ENCODE peak calls at places on chromosome 1, in five cellular contexts. S, F, V, L and Z are unnamed samples.

GRCh38 chr1:193589597-193590040 is 403.2 kb upstream of the B3GALT2 start:
- DNase-seq in S (no peak), F (no peak), V (no peak), L (no peak), Z (peak; percentile 52)

GRCh38 chr1:40988280-40988679 is 8.8 kb downstream of the CTPS1 start:
- DNase-seq in S (no peak), F (no peak), V (no peak), L (no peak), Z (no peak)

GRCh38 chr1:12549106-12549459 is 68.9 kb downstream of the DHRS3 start:
- DNase-seq in S (no peak), F (no peak), V (peak; percentile 83), L (no peak), Z (peak; percentile 58)

GRCh38 chr1:234546890-234547788 is 62.8 kb downstream of the IRF2BP2 start:
- DNase-seq in S (no peak), F (no peak), V (no peak), L (no peak), Z (peak; percentile 78)

GRCh38 chr1:181255270-181255929 is 166.9 kb downstream of the IER5 start:
- DNase-seq in S (no peak), F (no peak), V (no peak), L (no peak), Z (peak; percentile 69)

GRCh38 chr1:165949335-165950130 is 122.1 kb downstream of the UCK2 start:
- DNase-seq in S (no peak), F (no peak), V (no peak), L (no peak), Z (no peak)

GRCh38 chr1:5620997-5621396 is 371.2 kb downstream of the NPHP4 start:
- DNase-seq in S (no peak), F (no peak), V (no peak), L (no peak), Z (no peak)

GRCh38 chr1:24236170-24237045 is 49.3 kb upstream of the IFNLR1 start:
- DNase-seq in S (peak; percentile 63), F (no peak), V (no peak), L (peak; percentile 43), Z (peak; percentile 61)

GRCh38 chr1:199780948-199781347 is 246.6 kb upstream of the NR5A2 start:
- DNase-seq in S (no peak), F (no peak), V (no peak), L (no peak), Z (peak; percentile 51)

GRCh38 chr1:94384485-94385353 is 33.5 kb upstream of the ABCD3 start:
- DNase-seq in S (peak; percentile 61), F (no peak), V (no peak), L (peak; percentile 51), Z (no peak)

DNA sequence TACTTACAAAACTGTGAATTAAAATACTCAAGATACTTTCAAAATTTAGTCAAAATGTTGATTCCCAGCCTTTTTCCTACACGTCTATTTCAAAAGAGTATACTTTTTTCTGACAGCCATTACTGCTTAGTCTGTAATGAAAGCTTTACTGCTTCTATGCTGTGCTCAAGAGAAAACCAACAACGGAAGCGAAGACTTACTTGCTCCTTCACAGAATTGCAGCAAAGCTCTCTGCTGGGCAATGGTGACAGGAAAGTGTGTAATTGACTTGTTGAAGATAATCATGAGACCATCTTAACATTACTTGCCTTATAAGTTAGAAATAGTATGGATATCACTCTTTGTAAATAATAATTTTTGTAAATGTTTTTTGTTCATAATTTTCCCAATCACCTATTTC is 1.7 kb upstream of the DYNLT5 start:
- DNase-seq in S (no peak), F (no peak), V (no peak), L (no peak), Z (no peak)
- H3K4me3 ChIP-seq in S (no peak overlapping the region), F (no peak overlapping the region), V (no peak overlapping the region), L (no peak overlapping the region), Z (no peak overlapping the region)

DNA sequence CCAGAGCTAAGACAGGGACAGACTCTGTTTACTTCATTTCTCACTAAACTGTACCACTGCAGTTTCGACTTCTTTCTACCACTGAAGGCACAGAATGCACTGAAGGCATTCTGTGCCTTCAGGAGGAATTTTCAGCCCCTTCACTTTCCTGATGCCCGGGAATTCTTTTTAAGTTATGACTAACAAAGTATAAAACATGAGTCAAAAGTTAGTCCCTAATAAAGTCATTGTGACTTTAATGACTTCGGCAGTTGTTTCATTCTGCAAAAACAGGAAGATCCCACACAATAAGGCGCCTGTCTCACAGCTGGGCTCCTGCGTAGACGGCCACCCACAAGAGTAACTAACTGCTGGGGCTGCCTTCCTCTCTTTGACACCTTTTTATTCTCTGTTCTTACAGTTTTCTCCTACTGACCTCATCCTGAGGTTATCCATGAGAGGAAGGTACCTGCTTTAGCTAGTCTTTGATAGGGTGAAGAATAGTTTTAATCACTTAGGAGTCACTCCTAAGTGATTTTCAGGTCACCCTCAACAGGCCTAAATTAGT is 183.9 kb upstream of the SGIP1 start:
- DNase-seq in S (no peak), F (no peak), V (no peak), L (peak; percentile 47), Z (no peak)
- H3K4me3 ChIP-seq in S (no peak overlapping the region), F (no peak overlapping the region), V (no peak overlapping the region), L (no peak overlapping the region), Z (no peak overlapping the region)

GRCh38 chr1:175600721-175601440 is 142.5 kb downstream of the TNR start:
- DNase-seq in S (no peak), F (no peak), V (no peak), L (no peak), Z (no peak)
- H3K4me3 ChIP-seq in S (no peak overlapping the region), F (no peak overlapping the region), V (no peak overlapping the region), L (no peak overlapping the region), Z (no peak overlapping the region)

GRCh38 chr1:200970771-200971427 is 52.6 kb downstream of the KIF21B start:
- DNase-seq in S (no peak), F (no peak), V (no peak), L (no peak), Z (no peak)

GRCh38 chr1:200972985-200973742 is 50.4 kb downstream of the KIF21B start:
- DNase-seq in S (no peak), F (peak; percentile 65), V (peak; percentile 61), L (no peak), Z (no peak)

GRCh38 chr1:200971428-200971903 is 52.0 kb downstream of the KIF21B start:
- DNase-seq in S (no peak), F (peak; percentile 66), V (no peak), L (no peak), Z (no peak)

GRCh38 chr1:200973937-200974657 is 49.4 kb downstream of the KIF21B start:
- DNase-seq in S (no peak), F (peak; percentile 56), V (peak; percentile 62), L (no peak), Z (no peak)

DNA sequence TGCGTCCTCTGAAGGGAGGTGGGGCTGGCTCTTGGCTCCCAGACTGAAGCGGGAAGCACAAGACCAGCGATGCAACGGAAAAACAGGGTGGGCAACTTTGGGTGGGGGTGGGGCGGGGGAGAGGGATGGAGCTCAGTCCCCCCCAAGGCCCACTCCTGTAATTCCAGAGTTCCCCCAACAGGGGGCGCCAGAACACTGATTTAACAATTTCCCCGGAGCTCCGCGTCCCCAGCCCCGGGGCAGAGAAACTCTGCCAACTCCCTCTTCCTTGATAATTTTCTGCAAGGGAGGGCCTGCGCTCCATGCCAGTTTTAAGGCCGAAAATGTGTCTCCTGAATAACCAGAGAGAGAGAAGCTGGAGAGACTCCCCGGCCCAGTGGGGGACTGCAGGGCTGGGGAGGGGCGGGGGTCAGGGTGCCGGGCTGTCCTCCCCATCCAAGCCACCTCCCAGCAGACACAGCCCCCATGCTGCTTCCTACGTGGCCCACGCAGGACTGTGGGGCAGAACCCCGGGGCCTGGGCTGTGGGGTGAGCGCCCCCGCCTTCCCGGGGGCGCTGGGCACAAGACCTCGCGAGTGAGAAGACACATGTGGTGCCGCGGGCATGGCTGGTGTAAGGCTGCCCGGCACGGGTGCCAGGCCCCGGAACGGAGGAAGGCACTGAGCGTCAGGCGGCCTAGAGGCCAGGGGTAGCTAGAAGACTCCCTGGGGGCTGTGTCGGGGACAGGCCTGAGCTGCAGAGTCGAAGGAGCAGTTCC is 51.4 kb downstream of the KIF21B start:
- DNase-seq in S (peak; percentile 66), F (peak; percentile 82), V (peak; percentile 91), L (peak; percentile 70), Z (peak; percentile 62)
- H3K4me3 ChIP-seq in S (no peak overlapping the region), F (no peak overlapping the region), V (no peak overlapping the region), L (no peak overlapping the region), Z (no peak overlapping the region)

DNA sequence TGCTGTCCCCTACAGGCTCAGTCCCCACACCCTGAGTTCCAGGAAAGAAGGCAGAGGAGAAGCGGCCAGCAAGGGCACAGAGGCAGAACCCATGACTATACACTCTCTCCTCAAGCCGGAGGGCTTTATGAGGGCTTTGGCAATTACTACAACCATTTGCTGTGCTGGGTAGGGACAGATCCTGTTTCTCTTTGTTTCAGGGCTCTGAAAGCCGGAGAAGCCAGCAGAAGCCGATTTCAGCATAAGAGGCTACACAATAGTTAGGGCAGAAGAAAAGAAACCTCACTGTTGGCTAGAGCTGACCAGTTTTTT is 13.9 kb downstream of the GPR3 start:
- DNase-seq in S (no peak), F (no peak), V (no peak), L (no peak), Z (no peak)
- H3K4me3 ChIP-seq in S (no peak overlapping the region), F (no peak overlapping the region), V (no peak overlapping the region), L (no peak overlapping the region), Z (no peak overlapping the region)

GRCh38 chr1:26127235-26128163 is 15.9 kb downstream of the PDIK1L start:
- DNase-seq in S (no peak), F (no peak), V (no peak), L (no peak), Z (no peak)
- H3K4me3 ChIP-seq in S (no peak overlapping the region), F (no peak overlapping the region), V (no peak overlapping the region), L (no peak overlapping the region), Z (no peak overlapping the region)

DNA sequence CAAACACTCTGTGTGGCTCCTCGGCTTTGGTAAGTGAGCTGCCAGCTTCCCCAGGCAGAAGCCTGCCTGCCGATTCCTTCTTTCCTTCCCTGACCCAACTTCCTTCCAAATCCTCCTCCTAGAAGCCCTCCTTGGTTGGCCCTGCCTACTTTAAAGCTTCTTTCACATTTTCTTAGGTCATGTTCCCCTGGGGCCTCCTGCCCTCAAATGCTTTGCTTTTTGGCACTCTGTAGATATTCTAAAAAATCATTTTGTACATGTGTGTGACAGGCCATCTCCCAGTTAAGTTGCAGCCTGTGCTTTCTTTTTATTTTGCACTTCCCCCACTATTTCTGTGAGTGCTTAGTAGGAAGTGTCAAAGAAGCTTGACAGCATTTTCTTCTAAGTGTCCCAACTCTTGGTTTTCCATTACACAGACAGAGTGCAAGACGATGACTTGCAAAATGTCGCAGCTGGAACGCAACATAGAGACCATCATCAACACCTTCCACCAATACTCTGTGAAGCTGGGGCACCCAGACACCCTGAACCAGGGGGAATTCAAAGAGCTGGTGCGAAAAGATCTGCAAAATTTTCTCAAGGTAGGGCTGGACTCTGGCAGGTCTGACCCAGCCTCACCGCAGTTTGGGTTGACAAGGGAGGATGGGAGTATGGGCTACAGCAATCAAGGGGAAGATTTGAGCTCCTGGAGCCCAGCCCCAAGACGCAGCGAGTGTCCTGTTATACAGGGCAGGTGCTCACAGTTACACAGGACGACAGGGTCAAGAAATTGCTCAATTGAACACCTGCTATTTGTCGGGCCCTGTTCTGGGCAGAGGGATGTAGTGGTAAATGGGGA is at the start of gene S100A9:
- DNase-seq in S (no peak), F (no peak), V (no peak), L (no peak), Z (no peak)
- H3K4me3 ChIP-seq in S (no peak within 1 kb of the TSS), F (peak within 1 kb of the TSS; percentile 9), V (no peak within 1 kb of the TSS), L (peak within 1 kb of the TSS; percentile 40), Z (no peak within 1 kb of the TSS)

DNA sequence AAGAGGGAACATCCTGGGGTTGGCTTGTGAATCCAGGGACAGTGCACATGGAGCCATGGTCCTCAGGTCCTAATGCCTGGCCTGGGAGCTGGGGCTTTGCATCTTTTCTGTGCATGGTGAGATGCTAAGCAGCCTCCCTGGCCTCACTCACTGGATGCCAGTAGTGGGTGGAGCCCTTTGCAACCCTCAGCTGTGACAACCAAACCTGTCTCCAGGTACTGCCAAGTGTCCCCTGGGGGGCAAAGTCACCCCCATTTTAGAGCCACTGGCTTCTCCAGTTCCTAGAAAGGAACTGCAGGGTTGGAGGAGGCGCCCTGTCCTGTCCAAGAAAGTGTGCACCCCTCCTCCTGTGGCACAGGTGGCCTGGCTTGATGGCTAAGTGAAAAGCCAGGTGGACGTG is 44.6 kb upstream of the GRIK3 start:
- DNase-seq in S (no peak), F (no peak), V (no peak), L (no peak), Z (no peak)
- H3K4me3 ChIP-seq in S (no peak overlapping the region), F (no peak overlapping the region), V (no peak overlapping the region), L (no peak overlapping the region), Z (no peak overlapping the region)